ENCODE peak calls at places on chromosomes 7 and 10, in five cellular contexts. Z is H1, Q is NT2/D1, L is HepG2, G is GM12878. K is an unnamed sample.

GRCh38 chr7:106239406-106239805 is 45.4 kb downstream of the NAMPT start:
- DNase-seq in Z (no peak), Q (no peak), L (no peak), G (no peak), K (no peak)

GRCh38 chr7:151736403-151736909 is 140.5 kb downstream of the PRKAG2 start:
- DNase-seq in Z (peak), Q (peak), L (peak), G (no peak), K (peak)

GRCh38 chr7:101941481-101942383 is 124.3 kb downstream of the CUX1 start:
- DNase-seq in Z (no peak), Q (no peak), L (no peak), G (no peak), K (no peak)

GRCh38 chr10:91381562-91381923 is 28.6 kb upstream of the HECTD2 start:
- DNase-seq in Z (no peak), Q (no peak), L (no peak), G (no peak), K (no peak)

GRCh38 chr7:69962856-69963149 is 364.5 kb downstream of the AUTS2 start:
- DNase-seq in Z (no peak), Q (no peak), L (no peak), G (peak), K (no peak)

GRCh38 chr7:130277763-130278643 is 11.3 kb downstream of the CPA2 start:
- DNase-seq in Z (no peak), Q (peak), L (peak), G (no peak), K (peak)

GRCh38 chr7:30765359-30765758 is 5.9 kb upstream of the MINDY4 start:
- DNase-seq in Z (no peak), Q (no peak), L (no peak), G (no peak), K (no peak)

GRCh38 chr7:47576031-47576908 is 5.6 kb downstream of the TNS3 start:
- DNase-seq in Z (no peak), Q (no peak), L (peak), G (no peak), K (no peak)

GRCh38 chr10:3584926-3585784 is 199.9 kb downstream of the KLF6 start:
- DNase-seq in Z (no peak), Q (no peak), L (no peak), G (no peak), K (no peak)

GRCh38 chr7:10677211-10677610 is 296.5 kb upstream of the PHF14 start:
- DNase-seq in Z (no peak), Q (no peak), L (no peak), G (no peak), K (no peak)

GRCh38 chr7:88243345-88243909 is 23.6 kb upstream of the SRI start:
- DNase-seq in Z (no peak), Q (no peak), L (peak), G (peak), K (peak)

GRCh38 chr10:101777085-101777856 is 1.4 kb upstream of the FGF8 start:
- DNase-seq in Z (no peak), Q (no peak), L (no peak), G (no peak), K (peak)

GRCh38 chr7:114921636-114922150 is at the start of gene MDFIC:
- DNase-seq in Z (no peak), Q (no peak), L (no peak), G (no peak), K (peak)

GRCh38 chr7:155058861-155059355 is 11.2 kb upstream of the HTR5A start:
- DNase-seq in Z (no peak), Q (no peak), L (no peak), G (no peak), K (no peak)

GRCh38 chr7:28536259-28536658 is 123.9 kb downstream of the CREB5 start:
- DNase-seq in Z (peak), Q (peak), L (no peak), G (no peak), K (peak)

GRCh38 chr7:77415474-77415821 is 701 bp downstream of the GSAP start:
- DNase-seq in Z (no peak), Q (no peak), L (no peak), G (no peak), K (no peak)

GRCh38 chr7:151790095-151790825 is 86.7 kb downstream of the PRKAG2 start:
- DNase-seq in Z (no peak), Q (no peak), L (no peak), G (no peak), K (no peak)

GRCh38 chr10:86699991-86700840 is 31.9 kb downstream of the LDB3 start:
- DNase-seq in Z (no peak), Q (no peak), L (no peak), G (no peak), K (no peak)

GRCh38 chr10:13206546-13207443 is 27.4 kb downstream of the UCMA start:
- DNase-seq in Z (no peak), Q (no peak), L (peak), G (no peak), K (no peak)

DNA sequence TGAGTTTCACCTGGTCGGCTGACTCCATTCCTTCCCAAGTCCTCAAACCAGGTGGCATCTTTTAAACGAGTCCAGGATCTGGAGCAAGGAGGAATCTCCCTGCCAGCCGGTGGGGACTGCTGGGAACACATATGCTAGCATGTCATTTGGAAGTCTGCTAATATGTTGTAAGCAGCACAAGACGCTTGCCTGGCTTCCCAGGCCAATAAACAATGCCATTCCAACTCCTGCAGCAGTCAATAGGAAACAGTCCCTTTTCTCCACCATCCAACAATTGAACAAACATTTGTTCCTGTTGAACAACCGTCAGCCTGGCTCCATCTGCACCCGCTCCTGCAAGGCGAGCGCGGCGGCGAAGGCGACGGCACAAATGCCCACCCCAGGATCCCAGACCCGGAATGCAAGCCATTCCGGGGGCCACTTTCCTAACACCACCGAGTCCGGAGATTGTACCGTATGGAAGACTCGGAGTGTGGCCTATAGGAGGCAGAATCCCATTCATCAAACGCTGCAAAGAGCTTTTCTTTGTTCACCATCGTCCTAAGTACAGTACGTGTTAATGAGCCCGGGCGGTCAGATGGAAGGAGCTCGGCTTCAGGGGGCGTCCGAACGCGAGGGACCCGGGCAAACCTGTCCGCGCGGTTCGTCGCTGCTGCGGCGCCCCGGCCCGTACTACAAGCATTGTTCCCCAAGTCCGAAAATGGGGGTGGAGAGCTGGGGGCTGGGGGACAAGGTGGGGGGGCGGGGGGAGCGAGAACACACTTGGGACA is 1.6 kb downstream of the FAM53B start:
- DNase-seq in Z (no peak), Q (no peak), L (peak), G (no peak), K (peak)
- TF ChIP-seq SUZ12 in Z (peak), Q (no peak), L (no peak), G (no peak), K (no peak)

GRCh38 chr10:49079072-49079471 is 36.2 kb downstream of the VSTM4 start:
- DNase-seq in Z (no peak), Q (no peak), L (no peak), G (no peak), K (no peak)
- TF ChIP-seq SUZ12 in Z (no peak), Q (no peak), L (no peak), G (no peak), K (no peak)

GRCh38 chr10:127978481-127978880 is 71.6 kb downstream of the PTPRE start:
- DNase-seq in Z (no peak), Q (no peak), L (no peak), G (no peak), K (no peak)
- TF ChIP-seq SUZ12 in Z (no peak), Q (no peak), L (no peak), G (no peak), K (no peak)

GRCh38 chr7:24812313-24812945 is 55.2 kb upstream of the GSDME start:
- DNase-seq in Z (no peak), Q (peak), L (peak), G (no peak), K (peak)
- TF ChIP-seq SUZ12 in Z (no peak), Q (no peak), L (no peak), G (no peak), K (no peak)

K was measured in HEK293T.